ENCODE peak calls at places on chromosomes 2 and 18, in ten cellular contexts. A, Q, J, P, T, R, U, V, L and F are unnamed samples.

GRCh38 chr2:60262178-60262577 is 291.3 kb downstream of the BCL11A start:
- ATAC-seq in A (no peak), Q (no peak), J (no peak), P (no peak), T (no peak), R (no peak), U (no peak), V (no peak), L (no peak), F (no peak)

GRCh38 chr2:175396696-175397095 is 215.2 kb upstream of the ATP5MC3 start:
- ATAC-seq in A (no peak), Q (no peak), J (no peak), P (no peak), T (no peak), R (no peak), U (no peak), V (no peak), L (no peak), F (no peak)

GRCh38 chr2:24721470-24721869 is 71.7 kb downstream of the PTRHD1 start:
- ATAC-seq in A (no peak), Q (no peak), J (no peak), P (peak), T (no peak), R (peak), U (peak), V (peak), L (peak), F (peak)

GRCh38 chr18:36912887-36913286 is 84.0 kb downstream of the KIAA1328 start:
- ATAC-seq in A (no peak), Q (no peak), J (no peak), P (no peak), T (peak), R (peak), U (no peak), V (no peak), L (no peak), F (no peak)

GRCh38 chr18:63152791-63153190 is 166.8 kb downstream of the BCL2 start:
- ATAC-seq in A (no peak), Q (no peak), J (no peak), P (no peak), T (no peak), R (peak), U (no peak), V (no peak), L (no peak), F (no peak)

GRCh38 chr2:159804941-159805340 is 6.9 kb upstream of the CD302 start:
- ATAC-seq in A (no peak), Q (no peak), J (no peak), P (no peak), T (no peak), R (no peak), U (no peak), V (no peak), L (no peak), F (no peak)

GRCh38 chr2:160505236-160505635 is 11.6 kb upstream of the RBMS1 start:
- ATAC-seq in A (no peak), Q (no peak), J (peak), P (no peak), T (no peak), R (no peak), U (no peak), V (no peak), L (no peak), F (no peak)

GRCh38 chr2:199977984-199978415 is 22.6 kb downstream of the MAIP1 start:
- ATAC-seq in A (peak), Q (peak), J (no peak), P (peak), T (no peak), R (peak), U (no peak), V (peak), L (peak), F (no peak)

GRCh38 chr2:46275995-46276394 is 21.2 kb upstream of the EPAS1 start:
- ATAC-seq in A (no peak), Q (no peak), J (peak), P (no peak), T (no peak), R (no peak), U (peak), V (peak), L (no peak), F (peak)

GRCh38 chr2:113200736-113201490 is 27.1 kb downstream of the PSD4 start:
- ATAC-seq in A (no peak), Q (no peak), J (no peak), P (peak), T (no peak), R (no peak), U (no peak), V (no peak), L (no peak), F (no peak)

GRCh38 chr2:113198048-113198789 is 24.4 kb downstream of the PSD4 start:
- ATAC-seq in A (no peak), Q (no peak), J (no peak), P (no peak), T (no peak), R (no peak), U (peak), V (peak), L (no peak), F (no peak)

GRCh38 chr2:113197347-113198047 is 23.7 kb downstream of the PSD4 start:
- ATAC-seq in A (no peak), Q (no peak), J (no peak), P (no peak), T (no peak), R (no peak), U (no peak), V (no peak), L (no peak), F (no peak)

GRCh38 chr2:113200236-113200635 is 26.5 kb downstream of the PSD4 start:
- ATAC-seq in A (peak), Q (peak), J (no peak), P (peak), T (no peak), R (no peak), U (no peak), V (no peak), L (no peak), F (no peak)

DNA sequence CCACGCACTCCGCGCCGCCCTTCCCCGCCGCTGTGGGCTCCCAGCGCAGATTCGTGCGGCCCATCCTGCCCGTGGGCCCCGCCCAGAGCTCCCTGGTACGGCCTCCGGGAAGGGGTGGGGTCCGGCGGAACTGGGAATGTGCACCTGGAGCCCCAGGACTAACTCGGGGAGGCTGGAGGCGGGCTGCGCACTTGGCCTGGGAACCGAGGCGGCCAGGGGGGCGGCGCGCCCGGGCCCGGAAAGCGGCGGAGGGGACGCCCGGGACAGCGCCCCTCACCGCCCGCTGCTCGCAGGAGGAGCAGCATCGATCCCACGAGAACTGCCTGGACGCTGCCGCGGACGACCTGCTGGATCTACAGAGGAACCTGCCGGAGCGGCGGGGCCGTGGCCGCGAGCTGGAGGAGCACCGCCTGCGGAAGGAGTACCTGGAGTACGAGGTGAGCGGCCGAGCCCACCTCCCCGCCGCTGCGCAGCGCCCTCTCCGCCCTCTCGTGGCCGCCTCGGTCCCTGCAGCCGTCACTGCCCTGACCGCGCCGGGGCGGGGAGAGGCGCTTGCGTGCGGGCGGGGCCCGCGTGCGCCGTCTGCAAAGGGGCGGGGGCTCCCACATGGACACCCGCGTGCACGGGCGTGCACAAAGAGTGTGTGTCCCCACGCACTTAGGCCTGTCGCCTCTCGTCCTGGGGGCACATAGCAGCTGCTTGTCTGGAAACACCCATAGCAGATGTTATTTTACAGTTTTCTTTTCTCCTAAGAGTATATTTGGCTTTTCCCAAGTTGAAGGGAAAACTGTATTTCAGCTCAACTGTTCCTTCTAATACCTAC is 25.2 kb downstream of the PSD4 start:
- ATAC-seq in A (peak), Q (peak), J (peak), P (peak), T (no peak), R (peak), U (peak), V (peak), L (peak), F (peak)
- TF ChIP-seq POLR2A in A (peak), Q (no peak), J (no peak), P (peak), T (no peak), R (no peak), U (peak), V (peak), L (no peak), F (peak)

GRCh38 chr18:11147962-11148654 is 1.3 kb downstream of the PIEZO2 start:
- ATAC-seq in A (no peak), Q (peak), J (no peak), P (no peak), T (no peak), R (peak), U (no peak), V (no peak), L (peak), F (no peak)

GRCh38 chr18:11148655-11149440 is 521 bp downstream of the PIEZO2 start:
- ATAC-seq in A (no peak), Q (peak), J (no peak), P (no peak), T (no peak), R (peak), U (no peak), V (peak), L (peak), F (peak)

GRCh38 chr18:11150271-11150615 is 874 bp upstream of the PIEZO2 start:
- ATAC-seq in A (no peak), Q (no peak), J (no peak), P (no peak), T (no peak), R (no peak), U (no peak), V (no peak), L (no peak), F (no peak)

GRCh38 chr18:11147371-11147860 is 2.0 kb downstream of the PIEZO2 start:
- ATAC-seq in A (no peak), Q (peak), J (no peak), P (no peak), T (no peak), R (peak), U (no peak), V (no peak), L (no peak), F (no peak)

DNA sequence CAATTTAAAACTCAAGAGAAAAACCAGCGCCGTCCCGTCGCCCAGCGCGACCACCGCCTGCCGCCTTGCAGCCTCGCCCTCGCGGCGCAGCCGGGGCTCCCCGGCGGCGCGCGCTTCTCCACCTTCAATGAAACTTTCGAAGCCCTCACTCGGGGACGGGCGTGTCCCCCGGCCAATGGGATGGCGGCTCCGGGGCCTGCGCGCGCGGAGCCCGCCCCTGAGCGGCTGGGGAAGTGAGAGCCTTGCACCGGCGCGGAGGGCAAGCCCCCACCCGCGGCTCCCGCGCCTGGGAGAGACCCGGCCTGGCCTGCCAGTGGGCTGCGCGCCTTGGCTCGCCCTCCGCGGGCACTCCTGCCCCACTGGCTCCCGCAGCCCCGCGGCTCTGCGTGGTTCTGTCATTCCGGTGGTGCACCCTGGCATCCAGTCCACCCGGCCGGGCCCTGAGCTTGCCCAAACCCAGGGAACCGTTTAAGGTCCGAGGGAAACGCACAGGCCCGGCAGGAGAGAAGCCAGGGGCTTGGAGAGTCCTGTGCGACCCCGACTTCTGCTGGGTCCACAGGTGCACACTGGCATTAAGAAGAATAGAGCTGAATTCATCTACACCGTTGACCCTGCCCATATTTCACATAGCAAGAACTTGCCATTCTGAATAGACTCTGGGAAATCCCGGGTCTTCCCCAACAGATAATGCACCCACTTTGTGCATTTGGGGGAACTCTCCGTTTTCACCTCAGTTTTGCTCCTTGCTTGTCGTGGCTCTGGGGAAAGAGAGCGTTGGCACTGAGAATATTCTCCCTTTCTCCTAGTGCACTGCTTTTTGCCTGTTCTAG is at the start of gene PIEZO2:
- ATAC-seq in A (no peak), Q (peak), J (no peak), P (peak), T (peak), R (peak), U (peak), V (peak), L (peak), F (peak)
- TF ChIP-seq POLR2A in A (no peak), Q (peak), J (no peak), P (no peak), T (no peak), R (peak), U (no peak), V (peak), L (no peak), F (no peak)

DNA sequence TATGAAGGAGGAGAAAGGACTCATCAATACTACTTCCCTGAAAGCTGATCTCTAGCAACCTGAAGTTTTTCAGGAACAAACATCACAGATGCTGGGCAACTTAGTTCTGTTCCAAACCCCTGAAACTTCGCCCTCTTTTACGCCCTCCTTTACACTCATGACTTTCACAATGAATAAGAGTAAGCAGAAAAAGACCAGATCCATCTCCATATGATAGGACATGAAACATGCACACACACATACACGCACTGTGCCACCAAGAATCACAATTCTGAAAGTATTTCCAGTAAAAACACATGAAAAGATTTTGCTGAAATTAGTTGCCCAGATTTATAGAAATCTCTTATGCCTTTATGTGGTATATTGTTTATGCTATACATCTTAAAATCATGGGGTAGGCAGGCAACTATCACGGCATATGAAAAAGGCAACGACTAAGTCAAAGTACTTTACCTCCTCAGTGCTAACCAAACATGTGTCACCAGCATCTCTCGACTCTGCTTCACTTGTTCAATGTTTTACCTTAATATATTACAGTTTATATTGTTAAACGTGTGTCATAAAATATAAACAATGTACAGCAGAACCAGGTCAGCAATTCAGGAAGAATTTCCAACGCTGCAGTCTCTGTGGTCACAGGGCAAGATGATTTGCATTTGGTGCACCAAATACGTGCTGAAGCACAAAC is 47.8 kb downstream of the NHEJ1 start:
- ATAC-seq in A (no peak), Q (no peak), J (no peak), P (no peak), T (no peak), R (no peak), U (no peak), V (no peak), L (no peak), F (no peak)
- TF ChIP-seq POLR2A in A (no peak), Q (no peak), J (no peak), P (no peak), T (no peak), R (no peak), U (no peak), V (no peak), L (no peak), F (no peak)

GRCh38 chr2:73112913-73113633 is at the start of gene RAB11FIP5:
- ATAC-seq in A (peak), Q (peak), J (peak), P (peak), T (peak), R (peak), U (peak), V (peak), L (peak), F (peak)
- TF ChIP-seq POLR2A in A (no peak), Q (peak), J (peak), P (peak), T (peak), R (no peak), U (peak), V (peak), L (peak), F (peak)

GRCh38 chr2:55232084-55232862 is at the start of the genes CLHC1 and RPS27A:
- ATAC-seq in A (peak), Q (peak), J (peak), P (peak), T (peak), R (peak), U (peak), V (peak), L (peak), F (peak)

GRCh38 chr2:55231546-55232083 is 478 bp downstream of the CLHC1 start:
- ATAC-seq in A (peak), Q (peak), J (peak), P (peak), T (peak), R (peak), U (no peak), V (no peak), L (peak), F (no peak)

GRCh38 chr2:55230551-55230950 is 1.5 kb downstream of the CLHC1 start:
- ATAC-seq in A (no peak), Q (no peak), J (no peak), P (no peak), T (no peak), R (no peak), U (no peak), V (no peak), L (no peak), F (no peak)

GRCh38 chr2:55233658-55233940 is 1.1 kb downstream of the RPS27A start:
- ATAC-seq in A (no peak), Q (no peak), J (no peak), P (no peak), T (no peak), R (no peak), U (no peak), V (no peak), L (no peak), F (no peak)

DNA sequence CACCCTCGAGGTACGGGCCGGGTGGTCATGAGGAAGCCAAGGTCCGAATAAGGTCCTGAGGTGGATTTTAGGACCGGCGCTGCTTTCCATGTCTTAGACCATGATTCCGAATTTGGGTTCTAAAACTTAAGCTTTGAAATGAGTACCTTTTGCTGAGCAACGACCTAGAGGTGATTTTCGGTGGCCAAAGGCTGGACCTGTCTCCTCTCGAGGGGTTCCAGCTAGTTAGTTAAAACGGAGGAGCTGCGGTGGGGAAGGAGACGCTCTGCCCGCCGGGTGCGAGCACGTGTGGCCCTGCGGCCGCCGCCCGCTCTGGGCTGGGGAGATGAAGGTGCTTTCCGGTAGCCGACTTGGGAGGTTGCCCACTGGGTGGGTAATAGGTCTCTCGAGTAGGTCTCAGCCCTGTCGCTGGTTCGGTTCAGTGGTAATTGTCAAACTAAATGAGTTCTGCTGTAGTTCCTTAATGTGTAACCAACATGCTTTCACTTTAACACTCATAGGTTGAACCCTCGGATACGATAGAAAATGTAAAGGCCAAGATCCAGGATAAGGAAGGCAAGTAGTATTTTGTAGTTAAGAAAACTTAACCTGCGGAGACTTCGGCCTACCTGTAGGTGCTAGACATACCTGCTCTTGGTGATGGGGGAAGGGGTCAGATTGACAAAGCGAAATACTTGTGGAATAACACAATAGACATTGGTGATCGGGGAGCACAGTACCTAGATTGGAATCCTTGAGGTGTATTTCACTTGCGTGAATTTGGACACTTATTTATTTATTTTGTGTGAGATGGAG is 572 bp downstream of the RPS27A start:
- ATAC-seq in A (no peak), Q (peak), J (peak), P (peak), T (peak), R (peak), U (no peak), V (peak), L (peak), F (no peak)
- TF ChIP-seq POLR2A in A (no peak), Q (peak), J (no peak), P (no peak), T (peak), R (no peak), U (no peak), V (no peak), L (no peak), F (no peak)

GRCh38 chr18:3451989-3452749 is 2.2 kb downstream of the TGIF1 start:
- ATAC-seq in A (no peak), Q (no peak), J (no peak), P (no peak), T (peak), R (no peak), U (no peak), V (no peak), L (no peak), F (no peak)
- TF ChIP-seq POLR2A in A (peak), Q (no peak), J (peak), P (no peak), T (no peak), R (no peak), U (no peak), V (peak), L (peak), F (peak)